ENCODE peak calls at places on chromosomes 11 and 22, in five cellular contexts. One of them, this sample, is unnamed. For H3K27me3, the result is how much of the 10 kb centered on the place peaks cover.

GRCh38 chr11:115709297-115709696 is 205.1 kb upstream of the CADM1 start:
- DNase-seq in cardiac muscle cell: no peak
- DNase-seq in stomach: no peak
- DNase-seq in AG04450: no peak
- DNase-seq in CD8-positive, alpha-beta T cell: no peak
- DNase-seq in this sample: no peak

GRCh38 chr22:46309526-46310085 is 12.9 kb downstream of the GTSE1 start:
- DNase-seq in CD8-positive, alpha-beta T cell: no peak
- DNase-seq in cardiac muscle cell: no peak
- DNase-seq in stomach: no peak
- DNase-seq in AG04450: no peak
- DNase-seq in this sample: no peak

GRCh38 chr22:24697671-24698082 is 76.8 kb downstream of the PIWIL3 start:
- DNase-seq in stomach: peak
- DNase-seq in CD8-positive, alpha-beta T cell: no peak
- DNase-seq in AG04450: no peak
- DNase-seq in cardiac muscle cell: no peak
- DNase-seq in this sample: no peak

GRCh38 chr11:11973361-11973800 is 35.0 kb downstream of the DKK3 start:
- DNase-seq in stomach: peak
- DNase-seq in cardiac muscle cell: peak
- DNase-seq in AG04450: no peak
- DNase-seq in CD8-positive, alpha-beta T cell: no peak
- DNase-seq in this sample: no peak

GRCh38 chr11:103536335-103536722 is 427.1 kb downstream of the DYNC2H1 start:
- DNase-seq in stomach: no peak
- DNase-seq in AG04450: no peak
- DNase-seq in CD8-positive, alpha-beta T cell: no peak
- DNase-seq in cardiac muscle cell: no peak
- DNase-seq in this sample: no peak

GRCh38 chr11:17473071-17473744 is 3.4 kb downstream of the ABCC8 start:
- DNase-seq in AG04450: no peak
- DNase-seq in CD8-positive, alpha-beta T cell: no peak
- DNase-seq in stomach: no peak
- DNase-seq in cardiac muscle cell: peak
- DNase-seq in this sample: peak

GRCh38 chr11:130476200-130476921 is 27.9 kb downstream of the ADAMTS15 start:
- DNase-seq in AG04450: no peak
- DNase-seq in stomach: no peak
- DNase-seq in cardiac muscle cell: peak
- DNase-seq in CD8-positive, alpha-beta T cell: no peak
- DNase-seq in this sample: no peak

GRCh38 chr11:93902921-93903320 is 52.5 kb upstream of the VSTM5 start:
- DNase-seq in cardiac muscle cell: no peak
- DNase-seq in CD8-positive, alpha-beta T cell: no peak
- DNase-seq in AG04450: no peak
- DNase-seq in stomach: no peak
- DNase-seq in this sample: no peak

GRCh38 chr22:38943882-38944281 is 13.5 kb upstream of the APOBEC3A start:
- DNase-seq in stomach: no peak
- DNase-seq in CD8-positive, alpha-beta T cell: no peak
- DNase-seq in cardiac muscle cell: no peak
- DNase-seq in AG04450: no peak
- DNase-seq in this sample: no peak

GRCh38 chr22:48357961-48358360 is 1469.7 kb downstream of the BRD1 start:
- DNase-seq in stomach: no peak
- DNase-seq in AG04450: no peak
- DNase-seq in cardiac muscle cell: no peak
- DNase-seq in CD8-positive, alpha-beta T cell: no peak
- DNase-seq in this sample: no peak

GRCh38 chr11:5004429-5005274 is 10.0 kb downstream of the OR51L1 start:
- DNase-seq in CD8-positive, alpha-beta T cell: no peak
- DNase-seq in cardiac muscle cell: peak
- DNase-seq in AG04450: peak
- DNase-seq in stomach: peak
- DNase-seq in this sample: no peak

GRCh38 chr22:28887725-28888459 is 4.5 kb downstream of the ZNRF3 start:
- DNase-seq in cardiac muscle cell: no peak
- DNase-seq in AG04450: no peak
- DNase-seq in CD8-positive, alpha-beta T cell: no peak
- DNase-seq in stomach: no peak
- DNase-seq in this sample: no peak

GRCh38 chr11:102179366-102179765 is 69.1 kb downstream of the YAP1 start:
- DNase-seq in cardiac muscle cell: no peak
- DNase-seq in stomach: no peak
- DNase-seq in CD8-positive, alpha-beta T cell: no peak
- DNase-seq in AG04450: no peak
- DNase-seq in this sample: peak

GRCh38 chr11:87892291-87892690 is 283.0 kb downstream of the RAB38 start:
- DNase-seq in AG04450: no peak
- DNase-seq in stomach: no peak
- DNase-seq in CD8-positive, alpha-beta T cell: no peak
- DNase-seq in cardiac muscle cell: no peak
- DNase-seq in this sample: no peak

GRCh38 chr22:27636716-27637503 is 164.6 kb downstream of the MN1 start:
- DNase-seq in AG04450: no peak
- DNase-seq in CD8-positive, alpha-beta T cell: no peak
- DNase-seq in cardiac muscle cell: peak
- DNase-seq in stomach: no peak
- DNase-seq in this sample: no peak

GRCh38 chr11:36817336-36817965 is 219.4 kb upstream of the RAG2 start:
- DNase-seq in AG04450: no peak
- DNase-seq in CD8-positive, alpha-beta T cell: no peak
- DNase-seq in cardiac muscle cell: no peak
- DNase-seq in stomach: no peak
- DNase-seq in this sample: no peak

GRCh38 chr11:126352934-126353801 is 2.3 kb upstream of the ST3GAL4 start:
- DNase-seq in AG04450: no peak
- DNase-seq in CD8-positive, alpha-beta T cell: no peak
- DNase-seq in stomach: no peak
- DNase-seq in cardiac muscle cell: no peak
- DNase-seq in this sample: no peak

GRCh38 chr22:46087816-46088277 is 62.5 kb upstream of the PPARA start:
- DNase-seq in stomach: peak
- DNase-seq in AG04450: peak
- DNase-seq in CD8-positive, alpha-beta T cell: no peak
- DNase-seq in cardiac muscle cell: no peak
- DNase-seq in this sample: no peak

GRCh38 chr22:23137905-23138520 is 3.8 kb downstream of the RSPH14 start:
- DNase-seq in CD8-positive, alpha-beta T cell: peak
- DNase-seq in stomach: no peak
- DNase-seq in cardiac muscle cell: no peak
- DNase-seq in AG04450: no peak
- DNase-seq in this sample: no peak

GRCh38 chr11:11842426-11843008 is 745 bp downstream of the USP47 start:
- DNase-seq in stomach: peak
- DNase-seq in AG04450: no peak
- DNase-seq in cardiac muscle cell: peak
- DNase-seq in CD8-positive, alpha-beta T cell: peak
- DNase-seq in this sample: no peak

GRCh38 chr22:17368144-17368726 is 1.0 kb upstream of the CECR2 start:
- DNase-seq in CD8-positive, alpha-beta T cell: no peak
- DNase-seq in stomach: no peak
- DNase-seq in cardiac muscle cell: no peak
- DNase-seq in AG04450: no peak
- DNase-seq in this sample: no peak

GRCh38 chr11:43268161-43268560 is 43.6 kb upstream of the API5 start:
- DNase-seq in stomach: peak
- DNase-seq in AG04450: no peak
- DNase-seq in cardiac muscle cell: no peak
- DNase-seq in CD8-positive, alpha-beta T cell: no peak
- DNase-seq in this sample: no peak

GRCh38 chr11:11555228-11555627 is 66.6 kb downstream of the GALNT18 start:
- DNase-seq in AG04450: no peak
- DNase-seq in cardiac muscle cell: peak
- DNase-seq in CD8-positive, alpha-beta T cell: no peak
- DNase-seq in stomach: peak
- DNase-seq in this sample: no peak

GRCh38 chr11:94768602-94769511 is 701 bp downstream of the AMOTL1 start:
- DNase-seq in stomach: peak
- DNase-seq in cardiac muscle cell: peak
- DNase-seq in CD8-positive, alpha-beta T cell: no peak
- DNase-seq in AG04450: no peak
- DNase-seq in this sample: no peak

GRCh38 chr11:104275992-104276391 is 112.0 kb upstream of the PDGFD start:
- DNase-seq in CD8-positive, alpha-beta T cell: no peak
- DNase-seq in AG04450: no peak
- DNase-seq in stomach: no peak
- DNase-seq in cardiac muscle cell: no peak
- DNase-seq in this sample: no peak

GRCh38 chr11:116793476-116794096 is 1.9 kb upstream of the APOA5 start:
- DNase-seq in cardiac muscle cell: no peak
- DNase-seq in AG04450: no peak
- DNase-seq in CD8-positive, alpha-beta T cell: no peak
- DNase-seq in stomach: no peak
- DNase-seq in this sample: no peak

GRCh38 chr22:39974065-39974464 is 13.9 kb downstream of the TMA7B start:
- DNase-seq in stomach: no peak
- DNase-seq in CD8-positive, alpha-beta T cell: no peak
- DNase-seq in cardiac muscle cell: no peak
- DNase-seq in AG04450: no peak
- DNase-seq in this sample: no peak

GRCh38 chr11:128499613-128500213 is 87.6 kb downstream of the ETS1 start:
- DNase-seq in cardiac muscle cell: no peak
- DNase-seq in CD8-positive, alpha-beta T cell: no peak
- DNase-seq in stomach: no peak
- DNase-seq in AG04450: no peak
- DNase-seq in this sample: no peak
- H3K27me3 ChIP-seq in cardiac muscle cell: under half
- H3K27me3 ChIP-seq in CD8-positive, alpha-beta T cell: under half
- H3K27me3 ChIP-seq in stomach: under half
- H3K27me3 ChIP-seq in AG04450: under half
- H3K27me3 ChIP-seq in this sample: under half

GRCh38 chr11:31936309-31936708 is 125.2 kb upstream of the PAX6 start:
- DNase-seq in AG04450: no peak
- DNase-seq in stomach: no peak
- DNase-seq in cardiac muscle cell: no peak
- DNase-seq in CD8-positive, alpha-beta T cell: no peak
- DNase-seq in this sample: no peak

GRCh38 chr11:31943056-31943780 is 132.1 kb upstream of the PAX6 start:
- DNase-seq in cardiac muscle cell: no peak
- DNase-seq in stomach: no peak
- DNase-seq in CD8-positive, alpha-beta T cell: no peak
- DNase-seq in AG04450: no peak
- DNase-seq in this sample: no peak

GRCh38 chr11:31940396-31941037 is 129.4 kb upstream of the PAX6 start:
- DNase-seq in AG04450: no peak
- DNase-seq in CD8-positive, alpha-beta T cell: no peak
- DNase-seq in cardiac muscle cell: no peak
- DNase-seq in stomach: no peak
- DNase-seq in this sample: no peak

DNA sequence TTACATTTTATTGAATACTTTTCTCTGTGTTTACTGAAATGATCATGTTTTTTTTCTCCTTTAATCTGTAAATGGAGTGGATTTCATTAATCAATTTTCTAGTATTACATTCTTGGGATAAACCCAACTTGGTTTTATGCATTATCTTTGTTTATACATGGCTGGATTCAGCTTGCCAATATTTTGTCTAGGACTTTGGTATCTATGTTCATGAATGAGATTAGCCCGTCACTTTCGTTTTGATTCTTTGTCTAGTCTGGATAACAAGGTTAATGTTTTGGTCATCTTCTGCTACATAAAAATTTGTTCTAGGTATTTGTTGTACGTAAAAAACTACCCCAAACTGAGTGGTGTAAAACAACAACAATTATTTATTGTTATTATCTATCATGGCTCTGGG is 127.9 kb upstream of the PAX6 start:
- DNase-seq in CD8-positive, alpha-beta T cell: no peak
- DNase-seq in AG04450: no peak
- DNase-seq in stomach: no peak
- DNase-seq in cardiac muscle cell: no peak
- DNase-seq in this sample: no peak
- H3K27me3 ChIP-seq in CD8-positive, alpha-beta T cell: under half
- H3K27me3 ChIP-seq in AG04450: under half
- H3K27me3 ChIP-seq in stomach: under half
- H3K27me3 ChIP-seq in cardiac muscle cell: under half
- H3K27me3 ChIP-seq in this sample: under half

DNA sequence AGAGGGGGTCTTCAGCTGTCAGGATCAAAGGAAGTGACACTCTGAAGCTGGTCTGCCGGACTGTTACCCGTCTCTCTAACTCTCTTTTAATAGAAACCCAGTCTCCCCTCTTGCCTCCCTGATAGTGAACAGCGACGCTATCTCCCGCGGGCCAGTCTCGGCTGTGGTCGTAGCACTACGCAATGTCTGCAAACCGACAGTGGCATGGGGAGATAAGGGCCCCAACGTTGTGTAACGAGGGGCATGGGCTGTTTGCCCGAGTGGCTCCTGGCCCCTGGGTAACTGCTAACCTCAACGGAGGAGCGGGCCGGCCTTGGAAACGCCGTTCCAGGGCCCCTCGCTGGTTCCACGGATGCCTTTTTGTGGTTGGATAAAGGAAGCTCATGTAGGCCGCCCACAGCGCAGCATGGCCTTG is 23.3 kb downstream of the ZBTB16 start:
- DNase-seq in cardiac muscle cell: peak
- DNase-seq in AG04450: no peak
- DNase-seq in stomach: no peak
- DNase-seq in CD8-positive, alpha-beta T cell: no peak
- DNase-seq in this sample: no peak
- H3K27me3 ChIP-seq in cardiac muscle cell: under half
- H3K27me3 ChIP-seq in AG04450: under half
- H3K27me3 ChIP-seq in stomach: under half
- H3K27me3 ChIP-seq in CD8-positive, alpha-beta T cell: under half
- H3K27me3 ChIP-seq in this sample: under half

GRCh38 chr11:59289782-59290181 is 68.9 kb upstream of the OR5AN1 start:
- DNase-seq in AG04450: no peak
- DNase-seq in stomach: no peak
- DNase-seq in CD8-positive, alpha-beta T cell: no peak
- DNase-seq in cardiac muscle cell: no peak
- DNase-seq in this sample: no peak
- H3K27me3 ChIP-seq in AG04450: under half
- H3K27me3 ChIP-seq in stomach: under half
- H3K27me3 ChIP-seq in CD8-positive, alpha-beta T cell: under half
- H3K27me3 ChIP-seq in cardiac muscle cell: under half
- H3K27me3 ChIP-seq in this sample: under half

This sample was measured in iPS DF 6.9.